ENCODE peak calls at places on chromosomes 2 and 18, in ten cellular contexts. One of them, this sample, is unnamed.

GRCh38 chr2:231018184-231018583 is 19.1 kb upstream of the C2orf72 start:
- DNase-seq in astrocyte: no peak
- DNase-seq in NAMALWA: no peak
- DNase-seq in thoracic aorta: no peak
- DNase-seq in HEK293T: no peak
- DNase-seq in SW 1271: no peak
- DNase-seq in uterus: no peak
- DNase-seq in RPMI7951: no peak
- DNase-seq in HFF-Myc: no peak
- DNase-seq in spleen: no peak
- DNase-seq in this sample: no peak

GRCh38 chr2:40430741-40431599 is 20.9 kb downstream of the SLC8A1 start:
- DNase-seq in thoracic aorta: no peak
- DNase-seq in uterus: no peak
- DNase-seq in RPMI7951: no peak
- DNase-seq in HEK293T: no peak
- DNase-seq in spleen: no peak
- DNase-seq in astrocyte: no peak
- DNase-seq in HFF-Myc: no peak
- DNase-seq in NAMALWA: no peak
- DNase-seq in SW 1271: no peak
- DNase-seq in this sample: peak

GRCh38 chr2:45190481-45190880 is 181.2 kb upstream of the SIX2 start:
- DNase-seq in spleen: no peak
- DNase-seq in NAMALWA: no peak
- DNase-seq in HEK293T: no peak
- DNase-seq in HFF-Myc: no peak
- DNase-seq in RPMI7951: peak
- DNase-seq in thoracic aorta: no peak
- DNase-seq in astrocyte: peak
- DNase-seq in SW 1271: no peak
- DNase-seq in uterus: no peak
- DNase-seq in this sample: peak

GRCh38 chr2:64396551-64396950 is 57.4 kb upstream of the LGALSL start:
- DNase-seq in RPMI7951: no peak
- DNase-seq in HEK293T: no peak
- DNase-seq in thoracic aorta: no peak
- DNase-seq in HFF-Myc: no peak
- DNase-seq in SW 1271: no peak
- DNase-seq in NAMALWA: no peak
- DNase-seq in uterus: no peak
- DNase-seq in spleen: no peak
- DNase-seq in astrocyte: no peak
- DNase-seq in this sample: no peak

GRCh38 chr18:47574966-47575365 is 323.5 kb upstream of the SKOR2 start:
- DNase-seq in HEK293T: no peak
- DNase-seq in astrocyte: no peak
- DNase-seq in thoracic aorta: no peak
- DNase-seq in spleen: no peak
- DNase-seq in uterus: no peak
- DNase-seq in NAMALWA: no peak
- DNase-seq in HFF-Myc: no peak
- DNase-seq in RPMI7951: no peak
- DNase-seq in SW 1271: no peak
- DNase-seq in this sample: no peak

GRCh38 chr2:191789791-191790190 is 57.1 kb downstream of the CAVIN2 start:
- DNase-seq in thoracic aorta: no peak
- DNase-seq in NAMALWA: no peak
- DNase-seq in HFF-Myc: no peak
- DNase-seq in spleen: no peak
- DNase-seq in uterus: no peak
- DNase-seq in RPMI7951: peak
- DNase-seq in HEK293T: no peak
- DNase-seq in SW 1271: no peak
- DNase-seq in astrocyte: peak
- DNase-seq in this sample: no peak

GRCh38 chr2:219418570-219419189 is 503 bp downstream of the DES start:
- DNase-seq in HEK293T: no peak
- DNase-seq in SW 1271: no peak
- DNase-seq in RPMI7951: no peak
- DNase-seq in astrocyte: no peak
- DNase-seq in thoracic aorta: no peak
- DNase-seq in uterus: peak
- DNase-seq in HFF-Myc: no peak
- DNase-seq in spleen: no peak
- DNase-seq in NAMALWA: no peak
- DNase-seq in this sample: no peak

GRCh38 chr2:217162533-217162932 is 302.7 kb upstream of the TNP1 start:
- DNase-seq in uterus: no peak
- DNase-seq in HEK293T: no peak
- DNase-seq in NAMALWA: no peak
- DNase-seq in RPMI7951: peak
- DNase-seq in spleen: no peak
- DNase-seq in thoracic aorta: no peak
- DNase-seq in SW 1271: no peak
- DNase-seq in HFF-Myc: peak
- DNase-seq in astrocyte: peak
- DNase-seq in this sample: peak

GRCh38 chr2:148604927-148605326 is 39.6 kb upstream of the EPC2 start:
- DNase-seq in uterus: no peak
- DNase-seq in NAMALWA: no peak
- DNase-seq in HFF-Myc: no peak
- DNase-seq in astrocyte: no peak
- DNase-seq in spleen: no peak
- DNase-seq in RPMI7951: no peak
- DNase-seq in thoracic aorta: no peak
- DNase-seq in SW 1271: no peak
- DNase-seq in HEK293T: no peak
- DNase-seq in this sample: no peak

GRCh38 chr2:26359886-26360473 is 13.4 kb upstream of the ADGRF3 start:
- DNase-seq in HEK293T: no peak
- DNase-seq in astrocyte: no peak
- DNase-seq in thoracic aorta: no peak
- DNase-seq in NAMALWA: no peak
- DNase-seq in SW 1271: no peak
- DNase-seq in RPMI7951: no peak
- DNase-seq in HFF-Myc: no peak
- DNase-seq in uterus: no peak
- DNase-seq in spleen: no peak
- DNase-seq in this sample: no peak

GRCh38 chr2:16506366-16506765 is 159.3 kb downstream of the CYRIA start:
- DNase-seq in NAMALWA: no peak
- DNase-seq in RPMI7951: no peak
- DNase-seq in astrocyte: no peak
- DNase-seq in thoracic aorta: no peak
- DNase-seq in SW 1271: no peak
- DNase-seq in spleen: no peak
- DNase-seq in uterus: no peak
- DNase-seq in HFF-Myc: no peak
- DNase-seq in HEK293T: no peak
- DNase-seq in this sample: no peak

GRCh38 chr2:84969511-84970265 is 1.3 kb upstream of the KCMF1 start:
- DNase-seq in thoracic aorta: no peak
- DNase-seq in uterus: no peak
- DNase-seq in HFF-Myc: no peak
- DNase-seq in spleen: no peak
- DNase-seq in SW 1271: no peak
- DNase-seq in RPMI7951: peak
- DNase-seq in HEK293T: no peak
- DNase-seq in NAMALWA: peak
- DNase-seq in astrocyte: peak
- DNase-seq in this sample: peak

GRCh38 chr2:18178736-18179349 is 300.4 kb downstream of the KCNS3 start:
- DNase-seq in RPMI7951: peak
- DNase-seq in SW 1271: peak
- DNase-seq in spleen: no peak
- DNase-seq in uterus: no peak
- DNase-seq in NAMALWA: peak
- DNase-seq in HEK293T: peak
- DNase-seq in astrocyte: peak
- DNase-seq in HFF-Myc: peak
- DNase-seq in thoracic aorta: no peak
- DNase-seq in this sample: peak

GRCh38 chr2:129716781-129717559 is 262.5 kb upstream of the RAB6C start:
- DNase-seq in thoracic aorta: no peak
- DNase-seq in uterus: no peak
- DNase-seq in HEK293T: no peak
- DNase-seq in HFF-Myc: no peak
- DNase-seq in NAMALWA: no peak
- DNase-seq in spleen: no peak
- DNase-seq in astrocyte: no peak
- DNase-seq in SW 1271: no peak
- DNase-seq in RPMI7951: no peak
- DNase-seq in this sample: no peak

GRCh38 chr2:223503746-223504145 is 98.4 kb downstream of the SCG2 start:
- DNase-seq in HEK293T: no peak
- DNase-seq in RPMI7951: no peak
- DNase-seq in NAMALWA: no peak
- DNase-seq in thoracic aorta: no peak
- DNase-seq in astrocyte: no peak
- DNase-seq in spleen: no peak
- DNase-seq in uterus: no peak
- DNase-seq in SW 1271: no peak
- DNase-seq in HFF-Myc: no peak
- DNase-seq in this sample: no peak

GRCh38 chr2:11248-11941 is 34.9 kb downstream of the FAM110C start:
- DNase-seq in RPMI7951: no peak
- DNase-seq in astrocyte: no peak
- DNase-seq in HFF-Myc: no peak
- DNase-seq in SW 1271: no peak
- DNase-seq in HEK293T: peak
- DNase-seq in NAMALWA: peak
- DNase-seq in spleen: peak
- DNase-seq in thoracic aorta: no peak
- DNase-seq in uterus: peak
- DNase-seq in this sample: peak

GRCh38 chr2:75494137-75494769 is 66.5 kb downstream of the EVA1A start:
- DNase-seq in SW 1271: no peak
- DNase-seq in uterus: no peak
- DNase-seq in NAMALWA: no peak
- DNase-seq in spleen: no peak
- DNase-seq in HFF-Myc: no peak
- DNase-seq in thoracic aorta: no peak
- DNase-seq in HEK293T: no peak
- DNase-seq in astrocyte: no peak
- DNase-seq in RPMI7951: peak
- DNase-seq in this sample: no peak

GRCh38 chr2:60966465-60967405 is 50.8 kb upstream of the PEX13 start:
- DNase-seq in RPMI7951: no peak
- DNase-seq in astrocyte: no peak
- DNase-seq in HEK293T: no peak
- DNase-seq in SW 1271: no peak
- DNase-seq in HFF-Myc: no peak
- DNase-seq in spleen: no peak
- DNase-seq in thoracic aorta: no peak
- DNase-seq in NAMALWA: peak
- DNase-seq in uterus: no peak
- DNase-seq in this sample: no peak

GRCh38 chr2:129892360-129892759 is 87.1 kb upstream of the RAB6C start:
- DNase-seq in uterus: no peak
- DNase-seq in HFF-Myc: no peak
- DNase-seq in astrocyte: no peak
- DNase-seq in spleen: no peak
- DNase-seq in thoracic aorta: no peak
- DNase-seq in HEK293T: no peak
- DNase-seq in NAMALWA: no peak
- DNase-seq in RPMI7951: no peak
- DNase-seq in SW 1271: no peak
- DNase-seq in this sample: no peak

GRCh38 chr2:103921161-103921560 is 932.8 kb upstream of the POU3F3 start:
- DNase-seq in spleen: no peak
- DNase-seq in thoracic aorta: no peak
- DNase-seq in NAMALWA: no peak
- DNase-seq in RPMI7951: no peak
- DNase-seq in SW 1271: no peak
- DNase-seq in astrocyte: no peak
- DNase-seq in uterus: no peak
- DNase-seq in HFF-Myc: no peak
- DNase-seq in HEK293T: no peak
- DNase-seq in this sample: no peak

GRCh38 chr2:183284606-183285005 is 160.4 kb downstream of the NUP35 start:
- DNase-seq in NAMALWA: no peak
- DNase-seq in HFF-Myc: peak
- DNase-seq in spleen: no peak
- DNase-seq in SW 1271: peak
- DNase-seq in RPMI7951: peak
- DNase-seq in astrocyte: peak
- DNase-seq in HEK293T: no peak
- DNase-seq in uterus: no peak
- DNase-seq in thoracic aorta: no peak
- DNase-seq in this sample: no peak

GRCh38 chr2:204681412-204681811 is 136.1 kb downstream of the PARD3B start:
- DNase-seq in SW 1271: no peak
- DNase-seq in RPMI7951: no peak
- DNase-seq in thoracic aorta: no peak
- DNase-seq in HFF-Myc: no peak
- DNase-seq in HEK293T: no peak
- DNase-seq in uterus: no peak
- DNase-seq in NAMALWA: no peak
- DNase-seq in spleen: no peak
- DNase-seq in astrocyte: peak
- DNase-seq in this sample: peak

GRCh38 chr2:158509928-158510797 is 53.4 kb downstream of the PKP4 start:
- DNase-seq in HEK293T: no peak
- DNase-seq in thoracic aorta: no peak
- DNase-seq in HFF-Myc: peak
- DNase-seq in spleen: no peak
- DNase-seq in RPMI7951: peak
- DNase-seq in uterus: no peak
- DNase-seq in astrocyte: peak
- DNase-seq in NAMALWA: no peak
- DNase-seq in SW 1271: no peak
- DNase-seq in this sample: peak

GRCh38 chr2:10448646-10449480 is 736 bp upstream of the ODC1 start:
- DNase-seq in SW 1271: peak
- DNase-seq in thoracic aorta: peak
- DNase-seq in uterus: peak
- DNase-seq in HFF-Myc: peak
- DNase-seq in spleen: peak
- DNase-seq in RPMI7951: no peak
- DNase-seq in HEK293T: peak
- DNase-seq in astrocyte: peak
- DNase-seq in NAMALWA: peak
- DNase-seq in this sample: peak

GRCh38 chr18:58687871-58688308 is 16.6 kb downstream of the MALT1 start:
- DNase-seq in spleen: no peak
- DNase-seq in HEK293T: no peak
- DNase-seq in NAMALWA: no peak
- DNase-seq in thoracic aorta: no peak
- DNase-seq in RPMI7951: no peak
- DNase-seq in HFF-Myc: no peak
- DNase-seq in uterus: no peak
- DNase-seq in SW 1271: no peak
- DNase-seq in astrocyte: no peak
- DNase-seq in this sample: no peak

GRCh38 chr2:7280790-7281189 is 363.6 kb downstream of the RNF144A start:
- DNase-seq in NAMALWA: no peak
- DNase-seq in HEK293T: no peak
- DNase-seq in HFF-Myc: no peak
- DNase-seq in uterus: no peak
- DNase-seq in astrocyte: no peak
- DNase-seq in SW 1271: no peak
- DNase-seq in spleen: no peak
- DNase-seq in thoracic aorta: no peak
- DNase-seq in RPMI7951: no peak
- DNase-seq in this sample: no peak

GRCh38 chr2:219901155-219901554 is 273.7 kb downstream of the SLC4A3 start:
- DNase-seq in HFF-Myc: no peak
- DNase-seq in spleen: no peak
- DNase-seq in SW 1271: no peak
- DNase-seq in astrocyte: no peak
- DNase-seq in NAMALWA: no peak
- DNase-seq in RPMI7951: no peak
- DNase-seq in thoracic aorta: no peak
- DNase-seq in HEK293T: no peak
- DNase-seq in uterus: no peak
- DNase-seq in this sample: no peak

GRCh38 chr2:191693778-191694177 is 15.8 kb downstream of the NABP1 start:
- DNase-seq in SW 1271: no peak
- DNase-seq in NAMALWA: no peak
- DNase-seq in astrocyte: no peak
- DNase-seq in thoracic aorta: no peak
- DNase-seq in HFF-Myc: no peak
- DNase-seq in spleen: no peak
- DNase-seq in uterus: no peak
- DNase-seq in HEK293T: no peak
- DNase-seq in RPMI7951: no peak
- DNase-seq in this sample: no peak

This sample was measured in OCI-M1.